ENCODE peak calls at places on chromosomes 5 and 9, in seven cellular contexts. T is body of pancreas; C is CD8-positive, alpha-beta T cell; A is bronchial epithelial cell; K is CD4-positive, alpha-beta T cell; X is fibroblast of mammary gland; G is neural progenitor cell. P is an unnamed sample.

GRCh38 chr5:65359569-65359968 is 122.2 kb downstream of the ADAMTS6 start:
- DNase-seq in G (no peak), K (no peak), C (no peak), T (no peak), X (no peak), A (no peak), P (no peak)

GRCh38 chr5:32942225-32942989 is 231.3 kb downstream of the NPR3 start:
- DNase-seq in C (no peak), X (peak), A (peak), K (no peak), G (peak), T (peak), P (no peak)

GRCh38 chr5:5409151-5409810 is 13.2 kb upstream of the ICE1 start:
- DNase-seq in G (peak), X (peak), T (no peak), A (peak), K (no peak), C (no peak), P (no peak)

GRCh38 chr5:78992136-78992535 is 7.0 kb upstream of the ARSB start:
- DNase-seq in G (no peak), X (no peak), C (no peak), A (no peak), K (no peak), T (no peak), P (no peak)

GRCh38 chr5:75660678-75661465 is 49.6 kb downstream of the ANKDD1B start:
- DNase-seq in A (no peak), K (no peak), C (no peak), T (no peak), X (no peak), G (no peak), P (no peak)

GRCh38 chr9:92425578-92425977 is 1.3 kb upstream of the OMD start:
- DNase-seq in A (no peak), K (no peak), G (no peak), T (no peak), C (no peak), X (peak), P (no peak)

GRCh38 chr5:170758481-170758880 is 25.0 kb upstream of the GABRP start:
- DNase-seq in G (no peak), C (no peak), K (no peak), T (no peak), A (no peak), X (no peak), P (no peak)

GRCh38 chr9:137487454-137488329 is 28.6 kb upstream of the NSMF start:
- DNase-seq in G (no peak), K (no peak), T (no peak), C (no peak), A (no peak), X (no peak), P (no peak)

GRCh38 chr5:147831465-147831864 is at the start of gene SPINK1:
- DNase-seq in X (no peak), T (peak), A (no peak), G (no peak), C (no peak), K (no peak), P (no peak)

GRCh38 chr9:23492126-23493002 is 333.7 kb downstream of the ELAVL2 start:
- DNase-seq in C (no peak), X (peak), G (peak), T (no peak), K (no peak), A (peak), P (peak)

GRCh38 chr5:13944564-13945195 is at the start of gene DNAH5:
- DNase-seq in A (peak), G (no peak), K (no peak), X (peak), T (no peak), C (no peak), P (no peak)

GRCh38 chr9:123659358-123659757 is 270.6 kb downstream of the DENND1A start:
- DNase-seq in G (no peak), T (no peak), C (no peak), X (no peak), K (no peak), A (no peak), P (no peak)

GRCh38 chr5:128014578-128014977 is 69.0 kb upstream of the SLC12A2 start:
- DNase-seq in A (no peak), T (no peak), C (no peak), K (no peak), X (peak), G (no peak), P (no peak)

GRCh38 chr5:34813473-34813872 is 25.5 kb upstream of the TTC23L start:
- DNase-seq in C (no peak), X (no peak), T (no peak), G (no peak), A (no peak), K (no peak), P (no peak)

GRCh38 chr9:93663877-93664548 is 87.6 kb downstream of the PHF2 start:
- DNase-seq in A (no peak), K (no peak), G (no peak), C (no peak), X (no peak), T (no peak), P (no peak)

GRCh38 chr5:158943057-158943456 is 156.7 kb downstream of the EBF1 start:
- DNase-seq in G (no peak), K (no peak), T (no peak), A (peak), X (peak), C (no peak), P (no peak)

GRCh38 chr5:180136661-180137381 is 65.3 kb upstream of the RNF130 start:
- DNase-seq in C (no peak), K (no peak), G (no peak), X (no peak), A (no peak), T (no peak), P (no peak)

GRCh38 chr5:95818181-95819147 is 4.1 kb downstream of the GLRX start:
- DNase-seq in A (no peak), X (no peak), T (no peak), K (no peak), C (no peak), G (no peak), P (no peak)

GRCh38 chr9:94018628-94019027 is 63.5 kb upstream of the BARX1 start:
- DNase-seq in A (no peak), X (peak), G (no peak), K (no peak), C (no peak), T (no peak), P (no peak)

GRCh38 chr5:122192883-122193496 is 63.6 kb downstream of the ZNF474 start:
- DNase-seq in T (no peak), G (peak), A (peak), C (no peak), X (peak), K (no peak), P (peak)

GRCh38 chr9:71544464-71544863 is 223.8 kb downstream of the CEMIP2 start:
- DNase-seq in G (no peak), C (no peak), A (peak), K (no peak), T (no peak), X (no peak), P (no peak)

GRCh38 chr5:82521431-82522051 is 243.4 kb upstream of the RPS23 start:
- DNase-seq in C (no peak), T (no peak), K (no peak), A (no peak), X (no peak), G (no peak), P (no peak)

GRCh38 chr9:124263800-124264426 is 6.2 kb downstream of the NEK6 start:
- DNase-seq in A (no peak), T (no peak), X (no peak), K (no peak), G (no peak), C (no peak), P (no peak)

GRCh38 chr9:123072407-123072995 is 39.0 kb downstream of the GPR21 start:
- DNase-seq in C (no peak), X (no peak), T (no peak), A (no peak), G (no peak), K (no peak), P (no peak)

GRCh38 chr5:39518516-39518915 is 93.7 kb upstream of the DAB2 start:
- DNase-seq in X (peak), C (no peak), T (no peak), K (no peak), G (no peak), A (no peak), P (no peak)

GRCh38 chr9:133429641-133430161 is 7.5 kb downstream of the ADAMTS13 start:
- DNase-seq in K (no peak), T (no peak), X (no peak), G (peak), C (no peak), A (no peak), P (peak)

GRCh38 chr5:180803181-180804128 is 849 bp upstream of the MGAT1 start:
- DNase-seq in C (peak), A (peak), G (peak), T (no peak), K (peak), X (peak), P (no peak)

GRCh38 chr5:155897761-155898160 is 429.2 kb upstream of the SGCD start:
- DNase-seq in A (no peak), G (no peak), C (no peak), K (no peak), X (no peak), T (no peak), P (no peak)

GRCh38 chr9:89661956-89662717 is 57.3 kb downstream of the GADD45G start:
- DNase-seq in G (peak), C (no peak), A (peak), T (peak), K (no peak), X (peak), P (peak)

GRCh38 chr5:160601045-160601444 is 179.4 kb downstream of the PTTG1 start:
- DNase-seq in A (no peak), K (no peak), T (no peak), X (no peak), C (no peak), G (no peak), P (no peak)

GRCh38 chr5:128020012-128020411 is 63.6 kb upstream of the SLC12A2 start:
- DNase-seq in K (no peak), G (no peak), T (no peak), X (no peak), A (no peak), C (no peak), P (no peak)

GRCh38 chr9:127930298-127931091 is at the start of gene PIP5KL1:
- DNase-seq in A (peak), G (peak), C (peak), X (peak), K (peak), T (peak), P (peak)

GRCh38 chr5:154178661-154179060 is 11.9 kb upstream of the GALNT10 start:
- DNase-seq in G (no peak), A (no peak), T (no peak), X (no peak), C (no peak), K (no peak), P (no peak)

GRCh38 chr5:120330555-120330954 is 133.5 kb upstream of the PRR16 start:
- DNase-seq in C (no peak), T (no peak), X (no peak), K (no peak), G (no peak), A (no peak), P (no peak)

GRCh38 chr5:138752341-138752950 is 779 bp upstream of the CTNNA1 start:
- DNase-seq in T (peak), C (no peak), A (peak), K (no peak), G (peak), X (no peak), P (no peak)

GRCh38 chr5:15807861-15808260 is 307.9 kb downstream of the FBXL7 start:
- DNase-seq in K (no peak), G (no peak), X (peak), C (no peak), A (peak), T (no peak), P (no peak)
- TF ChIP-seq CTCF in K (no peak), G (no peak), X (peak), C (no peak), A (peak), T (no peak), P (no peak)

DNA sequence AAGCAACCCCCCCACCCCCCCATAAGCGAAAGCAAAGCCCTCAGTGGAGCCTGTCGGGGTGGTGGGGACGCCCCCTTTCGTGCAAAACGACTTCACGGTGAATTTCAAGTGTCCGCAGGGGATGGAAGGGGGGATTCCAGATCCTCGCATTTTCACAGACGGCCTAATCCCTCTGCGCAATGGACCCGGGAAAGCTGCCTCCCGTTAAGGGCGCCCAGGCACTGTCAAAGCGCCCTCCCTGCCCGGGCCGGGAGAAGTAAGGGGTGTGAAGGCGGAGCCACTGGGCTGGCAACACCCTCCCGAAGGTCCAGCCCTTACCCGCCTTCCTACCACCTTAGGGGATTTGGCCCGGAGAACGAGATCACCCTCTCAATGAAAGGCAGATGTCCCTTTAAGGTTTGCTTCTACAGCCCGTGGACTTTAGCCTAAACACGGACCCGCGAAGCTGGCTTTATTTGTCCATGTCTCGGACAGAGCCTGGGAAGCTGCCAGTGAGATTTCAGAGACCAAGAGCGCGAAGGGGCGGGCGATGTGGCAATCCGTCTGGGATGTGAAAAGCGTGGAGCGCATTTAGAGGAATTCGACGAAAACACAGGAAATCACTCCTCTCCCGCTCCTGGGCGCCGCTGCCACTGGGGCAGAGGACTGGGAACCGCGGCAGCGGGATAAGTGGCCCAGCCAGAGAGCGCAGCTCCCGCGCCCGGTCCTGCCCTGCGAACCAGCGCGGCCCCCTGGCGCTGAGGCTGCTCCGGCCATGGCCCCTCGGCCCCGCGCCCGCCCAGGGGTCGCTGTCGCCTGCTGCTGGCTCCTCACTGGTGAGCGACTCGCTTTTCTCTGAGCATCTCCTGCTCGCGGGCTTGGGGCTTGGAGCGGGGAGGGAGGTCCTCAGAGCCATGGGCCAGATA is at the start of the genes ITGA1 and PELO:
- DNase-seq in G (peak), C (no peak), A (peak), T (peak), K (peak), X (peak), P (peak)
- TF ChIP-seq CTCF in G (peak), C (peak), A (no peak), T (no peak), K (no peak), X (no peak), P (peak)

DNA sequence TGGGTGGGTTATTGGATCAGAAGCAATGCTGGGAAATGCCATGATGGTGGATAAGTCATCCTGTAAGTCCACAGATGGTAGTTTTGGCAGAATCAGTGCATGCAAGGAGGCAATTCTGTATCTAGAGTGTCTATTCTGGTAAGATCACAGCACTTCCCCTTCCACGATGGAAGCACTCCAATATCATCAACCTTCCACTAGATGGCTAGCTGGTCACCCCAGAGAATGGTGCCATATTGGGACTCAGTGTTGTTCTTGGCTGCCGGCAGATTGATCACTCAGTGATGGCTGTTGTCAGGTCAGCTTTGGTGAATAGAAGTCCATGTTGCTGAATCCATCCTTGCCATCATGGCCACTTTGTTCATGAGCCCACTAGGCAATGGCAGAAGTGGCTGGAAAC is 553.5 kb downstream of the CSNK1G3 start:
- DNase-seq in K (no peak), X (peak), C (no peak), T (no peak), G (no peak), A (no peak), P (no peak)
- TF ChIP-seq CTCF in K (no peak), X (peak), C (no peak), T (no peak), G (no peak), A (no peak), P (no peak)

DNA sequence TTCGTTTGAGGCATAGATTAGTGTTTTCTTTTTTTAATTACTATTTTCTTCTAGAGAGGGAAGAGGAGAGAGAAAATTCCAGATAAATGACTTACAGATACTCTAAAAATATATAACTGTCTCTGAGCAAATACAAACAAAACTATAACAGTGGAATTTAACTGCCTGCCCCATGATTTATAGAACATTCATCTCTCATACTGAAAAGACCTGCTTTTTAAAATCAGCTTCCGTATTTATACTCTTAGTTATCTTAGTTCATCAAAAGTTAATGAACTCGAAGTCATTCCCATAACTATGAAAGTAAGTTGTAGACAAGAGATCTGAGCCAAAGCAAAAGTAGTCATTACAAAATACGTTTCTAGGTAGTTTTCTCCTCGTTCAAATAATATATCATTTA is 123.8 kb upstream of the DMRT1 start:
- DNase-seq in G (no peak), K (no peak), A (no peak), C (no peak), T (no peak), X (no peak), P (no peak)
- TF ChIP-seq CTCF in G (no peak), K (no peak), A (no peak), C (no peak), T (no peak), X (no peak), P (no peak)

P was measured in neural crest cell.